ENCODE peak calls at places on chromosome 17, in eight cellular contexts. One of them, this sample, is unnamed. For H3K9me3, the result is how much of the 10 kb centered on the place peaks cover.

GRCh38 chr17:81569986-81570514 is 17.9 kb upstream of the FAAP100 start:
- DNase-seq in IMR-90: no peak
- DNase-seq in RWPE2: no peak
- DNase-seq in neural progenitor cell: no peak
- DNase-seq in right cardiac atrium: no peak
- DNase-seq in cardiac muscle cell: no peak
- DNase-seq in stomach: no peak
- DNase-seq in HAP-1: no peak
- DNase-seq in this sample: no peak

GRCh38 chr17:72187544-72187943 is 66.7 kb downstream of the SOX9 start:
- DNase-seq in stomach: peak
- DNase-seq in HAP-1: no peak
- DNase-seq in neural progenitor cell: peak
- DNase-seq in IMR-90: peak
- DNase-seq in right cardiac atrium: peak
- DNase-seq in cardiac muscle cell: no peak
- DNase-seq in RWPE2: no peak
- DNase-seq in this sample: peak

GRCh38 chr17:19336938-19337711 is 25.4 kb downstream of the B9D1 start:
- DNase-seq in neural progenitor cell: peak
- DNase-seq in RWPE2: no peak
- DNase-seq in HAP-1: no peak
- DNase-seq in right cardiac atrium: no peak
- DNase-seq in cardiac muscle cell: peak
- DNase-seq in stomach: peak
- DNase-seq in IMR-90: no peak
- DNase-seq in this sample: no peak

GRCh38 chr17:78979780-78980623 is at the start of gene LGALS3BP:
- DNase-seq in right cardiac atrium: peak
- DNase-seq in cardiac muscle cell: peak
- DNase-seq in HAP-1: peak
- DNase-seq in RWPE2: peak
- DNase-seq in neural progenitor cell: peak
- DNase-seq in stomach: peak
- DNase-seq in IMR-90: peak
- DNase-seq in this sample: no peak

GRCh38 chr17:3738562-3739295 is 15.0 kb downstream of the HASPIN start:
- DNase-seq in cardiac muscle cell: peak
- DNase-seq in RWPE2: no peak
- DNase-seq in right cardiac atrium: peak
- DNase-seq in IMR-90: peak
- DNase-seq in HAP-1: no peak
- DNase-seq in neural progenitor cell: peak
- DNase-seq in stomach: peak
- DNase-seq in this sample: no peak

GRCh38 chr17:29156781-29157180 is 23.4 kb downstream of the MYO18A start:
- DNase-seq in right cardiac atrium: peak
- DNase-seq in HAP-1: no peak
- DNase-seq in RWPE2: no peak
- DNase-seq in stomach: no peak
- DNase-seq in IMR-90: no peak
- DNase-seq in cardiac muscle cell: no peak
- DNase-seq in neural progenitor cell: no peak
- DNase-seq in this sample: no peak

GRCh38 chr17:20266806-20267458 is 200.4 kb downstream of the LGALS9B start:
- DNase-seq in HAP-1: no peak
- DNase-seq in IMR-90: peak
- DNase-seq in right cardiac atrium: no peak
- DNase-seq in RWPE2: no peak
- DNase-seq in stomach: no peak
- DNase-seq in cardiac muscle cell: peak
- DNase-seq in neural progenitor cell: no peak
- DNase-seq in this sample: no peak

GRCh38 chr17:6695565-6695964 is 17.6 kb downstream of the SLC13A5 start:
- DNase-seq in RWPE2: no peak
- DNase-seq in stomach: no peak
- DNase-seq in neural progenitor cell: no peak
- DNase-seq in cardiac muscle cell: no peak
- DNase-seq in HAP-1: no peak
- DNase-seq in IMR-90: no peak
- DNase-seq in right cardiac atrium: no peak
- DNase-seq in this sample: no peak

GRCh38 chr17:55089955-55090573 is 121.5 kb downstream of the STXBP4 start:
- DNase-seq in right cardiac atrium: no peak
- DNase-seq in RWPE2: no peak
- DNase-seq in neural progenitor cell: peak
- DNase-seq in HAP-1: no peak
- DNase-seq in stomach: no peak
- DNase-seq in IMR-90: peak
- DNase-seq in cardiac muscle cell: no peak
- DNase-seq in this sample: no peak

GRCh38 chr17:10631048-10631700 is 25.9 kb downstream of the MYH3 start:
- DNase-seq in RWPE2: no peak
- DNase-seq in IMR-90: peak
- DNase-seq in cardiac muscle cell: peak
- DNase-seq in neural progenitor cell: peak
- DNase-seq in right cardiac atrium: no peak
- DNase-seq in stomach: no peak
- DNase-seq in HAP-1: peak
- DNase-seq in this sample: no peak

GRCh38 chr17:2137342-2138098 is 82.6 kb downstream of the HIC1 start:
- DNase-seq in cardiac muscle cell: no peak
- DNase-seq in RWPE2: no peak
- DNase-seq in stomach: no peak
- DNase-seq in IMR-90: peak
- DNase-seq in HAP-1: peak
- DNase-seq in neural progenitor cell: peak
- DNase-seq in right cardiac atrium: no peak
- DNase-seq in this sample: no peak

GRCh38 chr17:42803074-42803883 is 4.6 kb downstream of the CNTD1 start:
- DNase-seq in HAP-1: no peak
- DNase-seq in RWPE2: no peak
- DNase-seq in right cardiac atrium: no peak
- DNase-seq in IMR-90: peak
- DNase-seq in stomach: no peak
- DNase-seq in neural progenitor cell: no peak
- DNase-seq in cardiac muscle cell: no peak
- DNase-seq in this sample: no peak

GRCh38 chr17:59380474-59380873 is 49.0 kb downstream of the YPEL2 start:
- DNase-seq in cardiac muscle cell: no peak
- DNase-seq in right cardiac atrium: no peak
- DNase-seq in IMR-90: no peak
- DNase-seq in RWPE2: no peak
- DNase-seq in neural progenitor cell: no peak
- DNase-seq in HAP-1: no peak
- DNase-seq in stomach: no peak
- DNase-seq in this sample: no peak

GRCh38 chr17:28131592-28131991 is 89.1 kb downstream of the NLK start:
- DNase-seq in stomach: no peak
- DNase-seq in cardiac muscle cell: no peak
- DNase-seq in HAP-1: no peak
- DNase-seq in neural progenitor cell: no peak
- DNase-seq in right cardiac atrium: no peak
- DNase-seq in IMR-90: peak
- DNase-seq in RWPE2: no peak
- DNase-seq in this sample: no peak

GRCh38 chr17:65436871-65437270 is 124.6 kb downstream of the AXIN2 start:
- DNase-seq in cardiac muscle cell: no peak
- DNase-seq in RWPE2: no peak
- DNase-seq in right cardiac atrium: no peak
- DNase-seq in HAP-1: no peak
- DNase-seq in IMR-90: no peak
- DNase-seq in neural progenitor cell: no peak
- DNase-seq in stomach: no peak
- DNase-seq in this sample: no peak

GRCh38 chr17:60641810-60642220 is 35.8 kb upstream of the BCAS3 start:
- DNase-seq in HAP-1: peak
- DNase-seq in neural progenitor cell: peak
- DNase-seq in right cardiac atrium: no peak
- DNase-seq in IMR-90: peak
- DNase-seq in RWPE2: no peak
- DNase-seq in stomach: peak
- DNase-seq in cardiac muscle cell: peak
- DNase-seq in this sample: peak

DNA sequence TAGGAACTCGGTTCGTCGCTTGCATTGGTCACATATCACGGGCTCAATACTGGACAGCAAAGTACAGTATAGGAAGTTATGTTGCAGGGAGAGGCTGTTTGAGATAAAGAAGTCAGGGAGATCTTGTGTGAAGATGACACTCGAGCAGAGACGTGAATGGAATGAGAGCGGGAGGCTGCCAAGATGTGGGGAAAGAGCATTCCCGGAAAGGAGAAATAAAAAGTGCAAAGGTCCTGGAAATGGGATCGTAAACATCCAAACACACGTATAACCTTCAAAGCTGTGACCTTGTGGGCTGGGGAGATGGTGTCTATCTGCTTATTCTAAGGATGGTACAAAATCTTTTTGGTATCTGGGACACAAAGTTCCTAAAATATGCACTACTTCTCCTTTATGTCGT is 43.0 kb upstream of the MYOCD start:
- DNase-seq in IMR-90: peak
- DNase-seq in right cardiac atrium: peak
- DNase-seq in stomach: no peak
- DNase-seq in cardiac muscle cell: no peak
- DNase-seq in neural progenitor cell: no peak
- DNase-seq in RWPE2: no peak
- DNase-seq in HAP-1: no peak
- DNase-seq in this sample: no peak
- H3K4me3 ChIP-seq in IMR-90: no peak
- H3K4me3 ChIP-seq in right cardiac atrium: no peak
- H3K4me3 ChIP-seq in stomach: no peak
- H3K4me3 ChIP-seq in cardiac muscle cell: no peak
- H3K4me3 ChIP-seq in neural progenitor cell: no peak
- H3K4me3 ChIP-seq in RWPE2: no peak
- H3K4me3 ChIP-seq in HAP-1: no peak
- H3K4me3 ChIP-seq in this sample: no peak

GRCh38 chr17:16617481-16618060 is 36.1 kb downstream of the ZNF624 start:
- DNase-seq in neural progenitor cell: no peak
- DNase-seq in cardiac muscle cell: no peak
- DNase-seq in RWPE2: no peak
- DNase-seq in IMR-90: no peak
- DNase-seq in HAP-1: no peak
- DNase-seq in stomach: no peak
- DNase-seq in right cardiac atrium: no peak
- DNase-seq in this sample: no peak
- H3K9me3 ChIP-seq in neural progenitor cell: under half
- H3K9me3 ChIP-seq in cardiac muscle cell: under half
- H3K9me3 ChIP-seq in RWPE2: under half
- H3K9me3 ChIP-seq in IMR-90: under half
- H3K9me3 ChIP-seq in HAP-1: under half
- H3K9me3 ChIP-seq in stomach: half or more
- H3K9me3 ChIP-seq in right cardiac atrium: under half
- H3K9me3 ChIP-seq in this sample: under half

GRCh38 chr17:14448816-14449215 is 147.9 kb downstream of the HS3ST3B1 start:
- DNase-seq in neural progenitor cell: no peak
- DNase-seq in RWPE2: no peak
- DNase-seq in right cardiac atrium: no peak
- DNase-seq in HAP-1: no peak
- DNase-seq in cardiac muscle cell: no peak
- DNase-seq in stomach: no peak
- DNase-seq in IMR-90: no peak
- DNase-seq in this sample: no peak

GRCh38 chr17:14451729-14452191 is 150.9 kb downstream of the HS3ST3B1 start:
- DNase-seq in right cardiac atrium: no peak
- DNase-seq in HAP-1: no peak
- DNase-seq in neural progenitor cell: no peak
- DNase-seq in IMR-90: peak
- DNase-seq in stomach: no peak
- DNase-seq in cardiac muscle cell: no peak
- DNase-seq in RWPE2: no peak
- DNase-seq in this sample: no peak
- H3K4me3 ChIP-seq in right cardiac atrium: no peak
- H3K4me3 ChIP-seq in HAP-1: no peak
- H3K4me3 ChIP-seq in neural progenitor cell: no peak
- H3K4me3 ChIP-seq in IMR-90: no peak
- H3K4me3 ChIP-seq in stomach: no peak
- H3K4me3 ChIP-seq in cardiac muscle cell: no peak
- H3K4me3 ChIP-seq in RWPE2: no peak
- H3K4me3 ChIP-seq in this sample: no peak

DNA sequence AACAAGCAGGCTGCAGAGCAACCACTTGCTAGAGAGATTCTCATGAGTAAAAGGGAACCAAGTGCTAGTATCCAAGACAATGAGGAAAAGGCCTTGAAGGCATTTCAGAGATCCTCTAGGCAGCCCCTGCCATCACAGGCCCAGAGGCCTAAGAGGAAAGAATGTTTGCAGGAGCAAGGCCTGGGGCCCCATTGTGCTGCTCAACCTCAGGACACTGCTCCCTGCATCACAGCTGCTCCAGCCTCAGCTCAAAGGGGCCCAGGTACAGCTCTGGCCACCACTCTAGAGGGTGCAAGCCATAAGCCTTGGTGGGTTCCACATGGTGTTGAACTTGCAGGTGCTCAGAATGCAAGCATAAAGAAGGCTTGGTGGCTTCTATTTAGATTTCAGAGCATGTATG is 243.0 kb upstream of the RPL38 start:
- DNase-seq in HAP-1: no peak
- DNase-seq in neural progenitor cell: no peak
- DNase-seq in right cardiac atrium: no peak
- DNase-seq in RWPE2: no peak
- DNase-seq in IMR-90: no peak
- DNase-seq in stomach: no peak
- DNase-seq in cardiac muscle cell: no peak
- DNase-seq in this sample: no peak
- H3K9me3 ChIP-seq in HAP-1: under half
- H3K9me3 ChIP-seq in neural progenitor cell: under half
- H3K9me3 ChIP-seq in right cardiac atrium: under half
- H3K9me3 ChIP-seq in RWPE2: under half
- H3K9me3 ChIP-seq in IMR-90: under half
- H3K9me3 ChIP-seq in stomach: under half
- H3K9me3 ChIP-seq in cardiac muscle cell: under half
- H3K9me3 ChIP-seq in this sample: under half

DNA sequence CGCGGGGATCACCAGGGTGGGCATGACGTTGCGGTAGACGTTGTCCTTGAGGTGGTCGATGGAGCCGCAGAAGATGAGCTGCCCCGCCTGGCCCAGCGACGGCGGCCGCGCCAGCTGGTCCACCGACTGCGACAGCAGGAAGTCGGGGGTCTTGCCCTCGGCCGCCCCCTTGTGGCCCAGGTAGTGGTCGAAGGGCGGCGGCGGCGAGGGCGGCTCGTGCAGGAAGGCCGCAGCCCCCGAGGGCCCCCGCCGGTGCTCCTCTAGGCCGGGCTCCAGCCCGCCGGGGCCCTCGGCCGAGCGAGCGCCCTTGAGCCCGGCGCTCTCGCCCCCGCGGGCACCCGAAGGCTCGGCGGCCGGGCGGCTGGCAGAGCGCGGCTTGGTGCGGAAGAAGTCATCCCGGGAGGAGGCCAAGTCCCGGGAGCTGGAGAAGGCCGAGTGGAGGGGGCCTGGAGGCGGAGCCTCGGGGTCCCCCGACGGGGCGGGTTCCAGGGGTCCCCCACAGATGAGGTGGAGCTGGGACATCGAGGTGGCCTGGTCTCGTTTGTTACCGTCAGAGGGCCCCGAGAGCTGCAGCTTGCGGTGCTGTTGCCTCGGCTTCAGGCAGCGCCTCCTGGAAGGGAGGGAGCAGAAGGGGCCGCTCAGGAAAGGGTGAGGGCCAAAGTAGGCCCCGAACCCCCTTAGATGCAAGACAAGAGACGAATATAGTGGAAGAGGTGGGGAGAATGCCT is 8.9 kb downstream of the FAM171A2 start:
- DNase-seq in neural progenitor cell: peak
- DNase-seq in HAP-1: no peak
- DNase-seq in cardiac muscle cell: peak
- DNase-seq in stomach: no peak
- DNase-seq in right cardiac atrium: peak
- DNase-seq in RWPE2: no peak
- DNase-seq in IMR-90: no peak
- DNase-seq in this sample: no peak
- H3K4me3 ChIP-seq in neural progenitor cell: no peak
- H3K4me3 ChIP-seq in HAP-1: no peak
- H3K4me3 ChIP-seq in cardiac muscle cell: no peak
- H3K4me3 ChIP-seq in stomach: peak
- H3K4me3 ChIP-seq in right cardiac atrium: peak
- H3K4me3 ChIP-seq in RWPE2: peak
- H3K4me3 ChIP-seq in IMR-90: no peak
- H3K4me3 ChIP-seq in this sample: no peak